ENCODE peak calls at places on chromosomes 2 and 18, in seven cellular contexts. R is HCT116, J is HepG2, N is K562, E is H1, C is GM12878, U is SK-N-SH. I is an unnamed sample.

GRCh38 chr2:113791697-113792590 is 35.5 kb upstream of the SLC35F5 start:
- DNase-seq in R (no peak), J (no peak), N (no peak), E (no peak), C (peak), U (no peak), I (no peak)

GRCh38 chr2:18476484-18476883 is 84.0 kb downstream of the RDH14 start:
- DNase-seq in R (no peak), J (no peak), N (no peak), E (no peak), C (no peak), U (no peak), I (no peak)

GRCh38 chr18:69752737-69753380 is 194.8 kb downstream of the CD226 start:
- DNase-seq in R (no peak), J (peak), N (no peak), E (no peak), C (no peak), U (no peak), I (no peak)

GRCh38 chr2:234245945-234246344 is 195.4 kb downstream of the SPP2 start:
- DNase-seq in R (no peak), J (no peak), N (no peak), E (no peak), C (no peak), U (no peak), I (no peak)

GRCh38 chr18:2985628-2986027 is 27.3 kb downstream of the LPIN2 start:
- DNase-seq in R (peak), J (peak), N (peak), E (no peak), C (no peak), U (no peak), I (no peak)

GRCh38 chr18:46411862-46412690 is 244.9 kb downstream of the LOXHD1 start:
- DNase-seq in R (no peak), J (no peak), N (no peak), E (no peak), C (no peak), U (peak), I (no peak)

GRCh38 chr18:57748770-57749603 is 54.1 kb downstream of the ATP8B1 start:
- DNase-seq in R (no peak), J (peak), N (no peak), E (no peak), C (peak), U (no peak), I (no peak)

GRCh38 chr2:84970266-84970955 is 550 bp upstream of the KCMF1 start:
- DNase-seq in R (no peak), J (no peak), N (peak), E (peak), C (no peak), U (peak), I (no peak)

GRCh38 chr2:154263206-154263605 is 391.5 kb downstream of the GALNT13 start:
- DNase-seq in R (no peak), J (no peak), N (no peak), E (no peak), C (no peak), U (no peak), I (no peak)

GRCh38 chr18:22591231-22591630 is 173.5 kb upstream of the CTAGE1 start:
- DNase-seq in R (no peak), J (no peak), N (no peak), E (no peak), C (no peak), U (no peak), I (no peak)

GRCh38 chr18:73793386-73793785 is 354.2 kb downstream of the FBXO15 start:
- DNase-seq in R (no peak), J (no peak), N (no peak), E (no peak), C (no peak), U (no peak), I (no peak)

GRCh38 chr18:1846640-1847039 is 724.7 kb downstream of the METTL4 start:
- DNase-seq in R (no peak), J (no peak), N (no peak), E (no peak), C (no peak), U (no peak), I (no peak)

GRCh38 chr18:35642802-35643201 is 61.3 kb downstream of the GALNT1 start:
- DNase-seq in R (no peak), J (no peak), N (no peak), E (no peak), C (no peak), U (no peak), I (no peak)

GRCh38 chr18:36179562-36180334 is 7.5 kb upstream of the MOCOS start:
- DNase-seq in R (no peak), J (no peak), N (peak), E (no peak), C (no peak), U (no peak), I (no peak)

GRCh38 chr2:234272069-234272850 is 221.8 kb downstream of the SPP2 start:
- DNase-seq in R (no peak), J (no peak), N (no peak), E (no peak), C (no peak), U (no peak), I (no peak)

GRCh38 chr2:27076323-27076722 is 2.1 kb upstream of the EMILIN1 start:
- DNase-seq in R (no peak), J (no peak), N (peak), E (no peak), C (no peak), U (no peak), I (no peak)

GRCh38 chr2:159546039-159546438 is 70.3 kb downstream of the BAZ2B start:
- DNase-seq in R (no peak), J (no peak), N (no peak), E (no peak), C (no peak), U (no peak), I (no peak)

GRCh38 chr2:191415101-191415500 is 169.9 kb downstream of the MYO1B start:
- DNase-seq in R (no peak), J (no peak), N (no peak), E (no peak), C (no peak), U (no peak), I (no peak)

GRCh38 chr18:46903406-46903805 is 13.9 kb downstream of the PIAS2 start:
- DNase-seq in R (no peak), J (no peak), N (no peak), E (no peak), C (no peak), U (no peak), I (no peak)

GRCh38 chr2:33291278-33292013 is 185.0 kb upstream of the RASGRP3 start:
- DNase-seq in R (no peak), J (peak), N (no peak), E (no peak), C (no peak), U (no peak), I (no peak)

GRCh38 chr2:230981704-230982103 is 14.2 kb upstream of the SPATA3 start:
- DNase-seq in R (no peak), J (no peak), N (no peak), E (no peak), C (no peak), U (no peak), I (no peak)

GRCh38 chr2:205734436-205734835 is 52.1 kb downstream of the NRP2 start:
- DNase-seq in R (no peak), J (peak), N (peak), E (no peak), C (no peak), U (peak), I (peak)

GRCh38 chr2:46294185-46294836 is 2.9 kb upstream of the EPAS1 start:
- DNase-seq in R (no peak), J (no peak), N (peak), E (peak), C (no peak), U (peak), I (no peak)

GRCh38 chr2:179264238-179265081 is at the start of gene SESTD1:
- DNase-seq in R (no peak), J (peak), N (peak), E (peak), C (no peak), U (peak), I (peak)

GRCh38 chr2:68436270-68436669 is 30.8 kb downstream of the FBXO48 start:
- DNase-seq in R (no peak), J (no peak), N (no peak), E (no peak), C (no peak), U (no peak), I (no peak)

GRCh38 chr18:23191952-23192662 is 56.8 kb downstream of the CABLES1 start:
- DNase-seq in R (no peak), J (no peak), N (no peak), E (no peak), C (no peak), U (peak), I (no peak)

GRCh38 chr2:152386266-152386665 is 51.3 kb downstream of the FMNL2 start:
- DNase-seq in R (no peak), J (no peak), N (no peak), E (no peak), C (no peak), U (no peak), I (no peak)

GRCh38 chr2:60550151-60550983 is 3.1 kb downstream of the BCL11A start:
- DNase-seq in R (peak), J (peak), N (peak), E (peak), C (no peak), U (peak), I (peak)

GRCh38 chr2:239275037-239275685 is 125.7 kb downstream of the HDAC4 start:
- DNase-seq in R (peak), J (no peak), N (peak), E (no peak), C (no peak), U (peak), I (no peak)

GRCh38 chr18:32803571-32803970 is 30.7 kb upstream of the KLHL14 start:
- DNase-seq in R (no peak), J (peak), N (no peak), E (no peak), C (peak), U (no peak), I (no peak)

DNA sequence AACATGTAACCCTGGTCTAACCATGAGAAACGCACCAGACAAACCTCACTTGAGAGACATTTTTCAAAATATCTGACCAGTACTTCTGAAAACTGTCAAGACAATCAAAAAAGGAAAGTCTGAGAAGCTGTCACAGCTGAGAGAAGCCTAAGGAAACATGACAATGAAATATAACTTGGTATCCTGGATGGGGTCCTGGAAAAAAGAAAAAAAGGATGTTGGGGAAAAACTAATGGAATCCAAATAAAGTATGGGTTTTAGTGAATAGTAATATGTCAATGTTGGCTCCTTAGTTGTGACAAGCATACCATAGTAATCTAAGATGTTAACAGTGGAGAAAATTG is 9.3 kb upstream of the TXNDC2 start:
- DNase-seq in R (no peak), J (no peak), N (no peak), E (no peak), C (no peak), U (no peak), I (no peak)
- H3K4me3 ChIP-seq in R (peak), J (no peak), N (peak), E (no peak), C (no peak), U (no peak), I (no peak)

GRCh38 chr2:24452499-24452878 is 38.6 kb upstream of the NCOA1 start:
- DNase-seq in R (no peak), J (no peak), N (no peak), E (no peak), C (no peak), U (no peak), I (no peak)
- TF ChIP-seq YY1 in R (no peak), J (no peak), N (no peak), E (no peak), C (no peak), U (no peak), I (no peak)

DNA sequence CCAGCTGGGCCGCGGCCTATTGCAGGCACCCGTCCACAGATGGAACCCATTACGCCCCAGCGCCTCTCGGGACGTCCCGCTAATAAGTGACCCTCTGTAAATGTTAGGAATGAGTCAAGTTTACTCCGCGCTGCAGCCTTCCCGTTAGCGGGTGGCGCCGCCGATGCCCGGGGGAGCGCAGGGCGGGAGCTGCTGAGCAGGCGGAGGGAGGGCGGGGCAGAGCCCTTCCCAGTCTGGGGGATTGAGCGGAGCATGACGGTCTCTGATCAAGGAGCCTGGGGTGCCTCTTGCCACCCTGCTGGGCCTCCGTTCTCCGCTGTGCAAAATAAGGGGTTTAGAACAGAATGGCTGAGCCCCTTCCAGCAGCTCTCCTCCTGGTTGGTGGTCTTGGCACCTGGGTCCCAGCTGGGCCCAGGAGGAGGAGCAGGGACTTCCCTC is 10.5 kb downstream of the CROCC2 start:
- DNase-seq in R (no peak), J (no peak), N (no peak), E (peak), C (no peak), U (peak), I (no peak)
- H3K4me3 ChIP-seq in R (no peak), J (no peak), N (no peak), E (peak), C (no peak), U (no peak), I (no peak)

GRCh38 chr2:120341977-120342376 is 4.0 kb upstream of the INHBB start:
- DNase-seq in R (no peak), J (no peak), N (no peak), E (no peak), C (no peak), U (no peak), I (no peak)

GRCh38 chr2:120342451-120342850 is 3.5 kb upstream of the INHBB start:
- DNase-seq in R (no peak), J (no peak), N (no peak), E (no peak), C (no peak), U (no peak), I (no peak)

GRCh38 chr2:120343100-120343432 is 2.9 kb upstream of the INHBB start:
- DNase-seq in R (no peak), J (no peak), N (no peak), E (no peak), C (no peak), U (no peak), I (no peak)

GRCh38 chr2:120344214-120344990 is 1.5 kb upstream of the INHBB start:
- DNase-seq in R (no peak), J (no peak), N (no peak), E (peak), C (no peak), U (peak), I (no peak)

DNA sequence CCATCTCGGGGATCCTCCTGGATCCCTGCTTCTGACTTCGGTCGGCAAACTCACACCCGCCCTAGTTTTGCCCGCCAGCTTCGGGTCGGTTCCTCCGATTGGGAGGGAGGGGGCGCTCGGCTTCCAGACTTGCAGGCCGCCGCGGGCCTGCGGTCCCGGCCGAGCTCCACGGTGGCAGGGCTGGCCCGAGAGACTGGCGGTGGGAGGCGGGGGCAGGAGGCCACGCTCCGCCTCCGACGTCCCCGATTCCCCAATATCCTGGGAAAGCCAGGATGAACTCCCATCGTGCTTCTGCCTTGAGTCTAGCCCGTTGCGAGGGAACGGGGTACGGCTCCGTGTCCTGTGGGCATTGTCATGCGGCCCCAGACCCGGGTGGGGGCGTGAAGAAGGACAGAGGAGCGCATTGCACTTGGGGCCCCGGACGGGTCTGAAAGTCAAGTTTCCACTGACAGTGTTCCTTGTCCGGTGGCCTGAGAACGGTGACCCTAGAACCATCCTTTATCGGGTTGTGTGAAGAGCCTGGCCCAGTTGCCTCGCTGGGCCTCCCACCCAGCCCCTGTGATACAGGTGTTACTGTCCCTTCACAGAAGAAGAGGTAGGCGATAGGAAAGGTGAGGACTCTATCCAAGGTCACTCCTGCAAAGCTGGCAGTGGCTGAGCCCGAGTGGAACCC is 2.4 kb upstream of the INHBB start:
- DNase-seq in R (peak), J (peak), N (peak), E (peak), C (no peak), U (peak), I (peak)
- TF ChIP-seq YY1 in R (peak), J (peak), N (no peak), E (no peak), C (no peak), U (no peak), I (no peak)

I was measured in NT2/D1.